ENCODE peak calls at places on chromosomes 11 and 22, in four cellular contexts. S, B, A and T are unnamed samples.

GRCh38 chr11:13776134-13776815 is 107.8 kb downstream of the FAR1 start:
- DNase-seq in S (no peak), B (no peak), A (no peak), T (no peak)

GRCh38 chr22:39381009-39381755 is 18.4 kb upstream of the TAB1 start:
- DNase-seq in S (no peak), B (no peak), A (no peak), T (no peak)

GRCh38 chr11:27355575-27356104 is 7.4 kb downstream of the CCDC34 start:
- DNase-seq in S (no peak), B (no peak), A (no peak), T (no peak)

GRCh38 chr11:27720277-27720830 is 20.1 kb upstream of the BDNF start:
- DNase-seq in S (no peak), B (no peak), A (no peak), T (peak; percentile 21)

GRCh38 chr11:78149646-78150045 is 10.2 kb upstream of the ALG8 start:
- DNase-seq in S (no peak), B (no peak), A (no peak), T (no peak)

GRCh38 chr11:119472856-119473222 is 49.9 kb upstream of the THY1 start:
- DNase-seq in S (no peak), B (no peak), A (no peak), T (no peak)

GRCh38 chr22:17537155-17537554 is 26.1 kb upstream of the SLC25A18 start:
- DNase-seq in S (no peak), B (no peak), A (no peak), T (no peak)

GRCh38 chr22:26298605-26299310 is 129.5 kb downstream of the SEZ6L start:
- DNase-seq in S (no peak), B (no peak), A (no peak), T (no peak)

GRCh38 chr11:15629690-15630321 is 515.1 kb downstream of the INSC start:
- DNase-seq in S (no peak), B (no peak), A (no peak), T (peak; percentile 62)

GRCh38 chr11:22703040-22703439 is 36.6 kb downstream of the GAS2 start:
- DNase-seq in S (no peak), B (no peak), A (no peak), T (no peak)

GRCh38 chr11:47847892-47848635 is at the start of gene NUP160:
- DNase-seq in S (peak; percentile 88), B (peak; percentile 86), A (peak; percentile 90), T (peak; percentile 91)

GRCh38 chr11:14698771-14699170 is 55.2 kb downstream of the PDE3B start:
- DNase-seq in S (no peak), B (no peak), A (no peak), T (no peak)

GRCh38 chr11:124783002-124783401 is 17.2 kb downstream of the MSANTD2 start:
- DNase-seq in S (no peak), B (no peak), A (no peak), T (no peak)

GRCh38 chr11:1305063-1305495 is 4.4 kb downstream of the TOLLIP start:
- DNase-seq in S (no peak), B (no peak), A (no peak), T (no peak)

DNA sequence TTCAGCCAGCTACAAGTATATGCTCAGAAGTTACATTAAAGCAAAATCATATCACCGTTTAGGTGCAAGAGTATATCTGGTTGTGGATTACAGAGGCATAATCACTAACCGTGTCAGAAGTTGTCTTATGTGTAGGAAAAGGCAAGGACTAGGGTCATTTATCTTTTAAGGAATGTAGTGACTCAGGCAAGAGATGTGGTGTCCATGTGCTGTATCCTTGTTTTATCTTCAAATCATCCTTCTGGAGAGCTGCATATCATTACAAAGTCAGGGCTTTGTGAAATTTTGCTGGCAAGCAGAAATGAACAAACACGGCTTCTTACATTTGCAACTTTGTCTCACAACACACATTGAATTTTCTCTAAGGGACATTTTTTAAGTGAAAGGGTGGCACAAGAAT is 12.7 kb upstream of the CHORDC1 start:
- DNase-seq in S (no peak), B (no peak), A (no peak), T (no peak)
- H3K4me3 ChIP-seq in S (no peak overlapping the region), B (no peak overlapping the region), A (no peak overlapping the region), T (no peak overlapping the region)

GRCh38 chr22:20904980-20905355 is 12.2 kb upstream of the CRKL start:
- DNase-seq in S (no peak), B (no peak), A (no peak), T (no peak)
- H3K4me1 ChIP-seq in S (no peaks in the 10 kb centered on the region), B (no peaks in the 10 kb centered on the region), A (no peaks in the 10 kb centered on the region), T (no peaks in the 10 kb centered on the region)

GRCh38 chr11:126480410-126481302 is 125.2 kb downstream of the ST3GAL4 start:
- DNase-seq in S (peak; percentile 82), B (peak; percentile 85), A (peak; percentile 93), T (peak; percentile 83)
- TF ChIP-seq POLR2A in S (no peak), B (no peak), A (no peak), T (no peak)

DNA sequence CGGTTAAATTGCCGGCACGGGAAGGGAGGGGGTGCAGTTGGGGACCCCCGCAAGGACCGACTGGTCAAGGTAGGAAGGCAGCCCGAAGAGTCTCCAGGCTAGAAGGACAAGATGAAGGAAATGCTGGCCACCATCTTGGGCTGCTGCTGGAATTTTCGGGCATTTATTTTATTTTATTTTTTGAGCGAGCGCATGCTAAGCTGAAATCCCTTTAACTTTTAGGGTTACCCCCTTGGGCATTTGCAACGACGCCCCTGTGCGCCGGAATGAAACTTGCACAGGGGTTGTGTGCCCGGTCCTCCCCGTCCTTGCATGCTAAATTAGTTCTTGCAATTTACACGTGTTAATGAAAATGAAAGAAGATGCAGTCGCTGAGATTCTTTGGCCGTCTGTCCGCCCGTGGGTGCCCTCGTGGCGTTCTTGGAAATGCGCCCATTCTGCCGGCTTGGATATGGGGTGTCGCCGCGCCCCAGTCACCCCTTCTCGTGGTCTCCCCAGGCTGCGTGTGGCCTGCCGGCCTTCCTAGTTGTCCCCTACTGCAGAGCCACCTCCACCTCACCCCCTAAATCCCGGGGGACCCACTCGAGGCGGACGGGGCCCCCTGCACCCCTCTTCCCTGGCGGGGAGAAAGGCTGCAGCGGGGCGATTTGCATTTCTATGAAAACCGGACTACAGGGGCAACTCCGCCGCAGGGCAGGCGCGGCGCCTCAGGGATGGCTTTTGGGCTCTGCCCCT is 529 bp upstream of the CCND1 start:
- DNase-seq in S (peak; percentile 53), B (no peak), A (peak; percentile 66), T (peak; percentile 49)
- H3K4me3 ChIP-seq in S (peak overlapping the region; percentile 79), B (peak overlapping the region; percentile 57), A (peak overlapping the region; percentile 79), T (peak overlapping the region; percentile 79)

GRCh38 chr22:31093090-31093850 is 12.2 kb downstream of the SMTN start:
- DNase-seq in S (peak; percentile 81), B (peak; percentile 80), A (peak; percentile 94), T (peak; percentile 59)

GRCh38 chr22:31095637-31096249 is 11.6 kb downstream of the SELENOM start:
- DNase-seq in S (no peak), B (no peak), A (no peak), T (no peak)

GRCh38 chr22:31092161-31092560 is 11.0 kb downstream of the SMTN start:
- DNase-seq in S (no peak), B (no peak), A (no peak), T (no peak)

GRCh38 chr22:31094741-31095140 is 12.6 kb downstream of the SELENOM start:
- DNase-seq in S (no peak), B (no peak), A (no peak), T (no peak)

DNA sequence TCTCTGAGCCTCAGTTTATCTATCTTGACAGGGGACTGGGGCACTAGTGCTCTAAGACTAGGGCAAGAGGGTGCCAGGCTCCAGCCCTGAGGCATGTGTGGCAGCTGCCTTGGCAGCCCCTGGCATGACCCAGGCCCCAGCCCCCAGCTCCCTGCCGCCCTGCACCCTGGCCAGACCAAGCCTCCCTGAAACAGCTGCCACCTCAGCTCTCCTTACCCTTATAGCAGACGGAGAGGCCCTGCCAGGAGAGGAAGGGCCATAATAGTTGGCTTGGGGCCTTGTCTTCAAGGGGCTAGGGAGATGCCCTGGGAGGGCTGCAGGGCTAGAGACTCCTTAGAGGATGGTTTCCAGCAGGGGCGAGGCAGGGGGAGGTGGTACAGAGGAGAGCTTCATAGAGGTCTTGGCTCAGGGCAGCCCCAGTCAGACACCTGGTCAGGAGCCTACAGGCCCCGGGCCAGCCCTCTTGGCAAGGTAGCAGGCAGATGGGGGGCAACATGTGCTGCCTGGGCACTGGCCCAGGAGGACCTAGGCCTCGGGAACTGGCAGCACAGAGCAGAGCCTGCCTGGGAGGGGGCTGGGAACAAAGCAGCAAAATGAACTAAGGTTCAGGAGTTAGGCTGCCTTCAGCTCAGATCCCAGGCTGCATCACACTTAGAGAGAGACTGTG is 13.0 kb downstream of the SMTN start:
- DNase-seq in S (peak; percentile 73), B (peak; percentile 44), A (peak; percentile 84), T (peak; percentile 13)
- H3K4me1 ChIP-seq in S (peaks cover 79% of the 10 kb centered on the region), B (peaks cover 7% of the 10 kb centered on the region), A (peaks cover 74% of the 10 kb centered on the region), T (peaks cover 23% of the 10 kb centered on the region)

GRCh38 chr11:67627394-67627787 is 2.3 kb downstream of the NUDT8 start:
- DNase-seq in S (no peak), B (no peak), A (no peak), T (no peak)
- TF ChIP-seq POLR2A in S (no peak), B (no peak), A (no peak), T (no peak)

DNA sequence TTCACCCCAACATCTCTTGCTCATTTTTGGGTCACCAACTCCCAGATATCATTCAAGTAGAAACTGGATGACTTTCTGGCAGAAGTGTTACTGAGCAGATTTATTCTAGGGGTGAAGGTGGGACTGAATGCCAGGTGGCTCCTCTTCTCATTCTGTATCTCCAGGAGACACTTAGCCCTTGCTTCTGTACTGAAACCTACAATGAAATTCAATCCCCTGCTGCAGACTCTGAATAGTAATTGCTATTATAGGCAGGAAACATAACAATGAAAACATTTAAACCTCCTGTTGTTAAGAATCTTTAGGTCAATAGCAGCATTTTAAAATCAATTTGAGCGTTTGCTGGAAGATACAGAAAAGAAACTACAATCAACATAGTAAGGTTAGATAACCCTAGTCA is 879.4 kb upstream of the TENM4 start:
- DNase-seq in S (no peak), B (no peak), A (no peak), T (no peak)
- H3K4me3 ChIP-seq in S (no peak overlapping the region), B (no peak overlapping the region), A (no peak overlapping the region), T (no peak overlapping the region)

GRCh38 chr11:70323811-70324210 is 53.3 kb downstream of the PPFIA1 start:
- DNase-seq in S (no peak), B (no peak), A (no peak), T (no peak)
- H3K4me1 ChIP-seq in S (peaks cover 39% of the 10 kb centered on the region), B (peaks cover 3% of the 10 kb centered on the region), A (peaks cover 32% of the 10 kb centered on the region), T (no peaks in the 10 kb centered on the region)

GRCh38 chr11:66262696-66263095 is 5.7 kb upstream of the RAB1B start:
- DNase-seq in S (no peak), B (no peak), A (no peak), T (no peak)
- TF ChIP-seq POLR2A in S (no peak), B (no peak), A (no peak), T (no peak)